ENCODE peak calls at places on chromosomes 4 and X, in ten cellular contexts. G is AML-193; F is activated T-cell treated with anti-CD3 and anti-CD28 coated beads for 1 hour; I is HEK293T; H is tibial nerve; R is Daoy; M is tibial artery; O is ascending aorta; L is A172; S is stimulated activated CD4-positive, alpha-beta T cell treated with anti-CD3 and anti-CD28 coated beads, Interleukin-4, amount 100 ng/mL, for 24 hours. X is an unnamed sample.

GRCh38 chr4:47824844-47825243 is 13.0 kb downstream of the CORIN start:
- DNase-seq in I (no peak), S (no peak), H (no peak), G (no peak), O (no peak), L (no peak), F (no peak), M (no peak), R (no peak), X (no peak)

GRCh38 chrX:17579021-17579420 is 158.3 kb upstream of the SCML1 start:
- DNase-seq in G (no peak), R (no peak), M (no peak), S (no peak), L (no peak), O (no peak), I (no peak), H (no peak), F (no peak), X (no peak)

GRCh38 chr4:7530026-7530562 is 95.4 kb upstream of the PSAPL1 start:
- DNase-seq in I (no peak), F (no peak), L (no peak), R (no peak), O (no peak), G (no peak), H (no peak), S (no peak), M (no peak), X (no peak)

GRCh38 chr4:17027495-17027894 is 129.1 kb upstream of the LDB2 start:
- DNase-seq in F (no peak), S (no peak), R (peak), H (no peak), M (no peak), G (no peak), I (no peak), L (peak), O (peak), X (no peak)

GRCh38 chr4:30068234-30068633 is 651.9 kb upstream of the PCDH7 start:
- DNase-seq in M (no peak), H (no peak), G (no peak), S (no peak), F (no peak), I (peak), L (no peak), R (no peak), O (no peak), X (no peak)

GRCh38 chr4:124334119-124334518 is 378.4 kb downstream of the ANKRD50 start:
- DNase-seq in R (peak), O (no peak), F (no peak), M (no peak), I (peak), G (peak), L (peak), S (no peak), H (no peak), X (no peak)

GRCh38 chr4:184792334-184792733 is 33.4 kb downstream of the ACSL1 start:
- DNase-seq in I (no peak), F (no peak), L (peak), H (no peak), R (peak), O (no peak), S (no peak), M (no peak), G (no peak), X (no peak)

GRCh38 chr4:80265571-80266266 is 745 bp upstream of the FGF5 start:
- DNase-seq in F (no peak), L (peak), H (no peak), M (no peak), G (no peak), I (peak), O (no peak), S (no peak), R (peak), X (no peak)

GRCh38 chr4:78002260-78002659 is 54.9 kb upstream of the FRAS1 start:
- DNase-seq in R (no peak), H (no peak), M (no peak), G (no peak), O (no peak), F (no peak), L (no peak), I (no peak), S (no peak), X (no peak)

GRCh38 chr4:38870098-38870850 is 2.7 kb downstream of the FAM114A1 start:
- DNase-seq in S (no peak), M (no peak), L (no peak), O (peak), H (no peak), G (no peak), R (no peak), I (no peak), F (no peak), X (no peak)

GRCh38 chr4:6926681-6927478 is 17.3 kb downstream of the TBC1D14 start:
- DNase-seq in H (no peak), O (no peak), L (peak), M (peak), F (peak), G (no peak), R (peak), S (peak), I (peak), X (peak)

X was measured in T-helper 2 cell treated with Interferon-gamma antibody and Interleukin-4, amounts not matched to agents 5 μg/mL and 100 μg/mL, for 36 hours.